ENCODE peak calls at places on chromosomes 12 and 14, in six cellular contexts. N, C, M, Y, G and W are unnamed samples.

GRCh38 chr12:121123488-121123887 is 9.2 kb upstream of the P2RX7 start:
- DNase-seq in N (no peak), C (no peak), M (no peak), Y (no peak), G (no peak), W (no peak)

GRCh38 chr12:20490213-20490612 is 121.9 kb downstream of the PDE3A start:
- DNase-seq in N (no peak), C (peak; percentile 29), M (no peak), Y (peak; percentile 53), G (no peak), W (no peak)

GRCh38 chr12:28497889-28498411 is 307.7 kb downstream of the CCDC91 start:
- DNase-seq in N (no peak), C (peak; percentile 5), M (peak; percentile 26), Y (peak; percentile 4), G (no peak), W (no peak)

GRCh38 chr12:95955549-95956159 is 12.5 kb downstream of the AMDHD1 start:
- DNase-seq in N (no peak), C (no peak), M (no peak), Y (no peak), G (no peak), W (no peak)

GRCh38 chr12:39804479-39805241 is 185.1 kb upstream of the ABCD2 start:
- DNase-seq in N (no peak), C (no peak), M (no peak), Y (no peak), G (no peak), W (no peak)

GRCh38 chr12:18250313-18250916 is 10.9 kb upstream of the PIK3C2G start:
- DNase-seq in N (peak; percentile 79), C (peak; percentile 66), M (peak; percentile 69), Y (peak; percentile 66), G (no peak), W (peak; percentile 44)

GRCh38 chr12:14514946-14515345 is 52.7 kb downstream of the PLBD1 start:
- DNase-seq in N (no peak), C (no peak), M (no peak), Y (no peak), G (no peak), W (no peak)

GRCh38 chr12:123150804-123151678 is at the start of gene PITPNM2:
- DNase-seq in N (peak; percentile 84), C (peak; percentile 25), M (peak; percentile 52), Y (peak; percentile 57), G (peak; percentile 58), W (no peak)

GRCh38 chr14:100815478-100816285 is 10.2 kb upstream of the MEG3 start:
- DNase-seq in N (no peak), C (no peak), M (no peak), Y (no peak), G (no peak), W (no peak)

GRCh38 chr12:1332327-1332726 is 262.1 kb downstream of the FBXL14 start:
- DNase-seq in N (no peak), C (no peak), M (no peak), Y (no peak), G (peak; percentile 40), W (no peak)

GRCh38 chr12:62732861-62733427 is 202.0 kb downstream of the PPM1H start:
- DNase-seq in N (peak; percentile 61), C (peak; percentile 50), M (no peak), Y (peak; percentile 92), G (no peak), W (peak; percentile 37)

GRCh38 chr12:54217774-54218221 is 29.0 kb upstream of the SMUG1 start:
- DNase-seq in N (no peak), C (no peak), M (peak; percentile 39), Y (no peak), G (no peak), W (no peak)

GRCh38 chr12:15978431-15978950 is 67.4 kb downstream of the DERA start:
- DNase-seq in N (no peak), C (peak; percentile 50), M (no peak), Y (no peak), G (no peak), W (no peak)

GRCh38 chr14:87628129-87628528 is 364.9 kb downstream of the GALC start:
- DNase-seq in N (peak; percentile 29), C (no peak), M (no peak), Y (no peak), G (peak; percentile 44), W (no peak)

GRCh38 chr12:43289412-43289811 is 262.6 kb downstream of the ADAMTS20 start:
- DNase-seq in N (no peak), C (peak; percentile 12), M (no peak), Y (no peak), G (no peak), W (peak; percentile 30)

GRCh38 chr12:34291001-34291400 is 268.7 kb downstream of the ALG10 start:
- DNase-seq in N (no peak), C (no peak), M (no peak), Y (no peak), G (no peak), W (no peak)

GRCh38 chr12:68675098-68675842 is 11.5 kb upstream of the NUP107 start:
- DNase-seq in N (peak; percentile 28), C (peak; percentile 20), M (no peak), Y (no peak), G (no peak), W (no peak)

GRCh38 chr12:120544691-120545090 is 10.5 kb downstream of the RNF10 start:
- DNase-seq in N (no peak), C (no peak), M (no peak), Y (no peak), G (no peak), W (no peak)

GRCh38 chr14:100669468-100669867 is 57.2 kb upstream of the DLK1 start:
- DNase-seq in N (no peak), C (no peak), M (no peak), Y (no peak), G (no peak), W (no peak)

GRCh38 chr12:5015711-5016492 is 27.8 kb upstream of the KCNA5 start:
- DNase-seq in N (no peak), C (no peak), M (no peak), Y (no peak), G (no peak), W (no peak)

GRCh38 chr14:76901171-76902055 is 75.2 kb downstream of the LRRC74A start:
- DNase-seq in N (no peak), C (peak; percentile 68), M (no peak), Y (no peak), G (no peak), W (no peak)

GRCh38 chr12:12007001-12007712 is 63.6 kb upstream of the BCL2L14 start:
- DNase-seq in N (peak; percentile 42), C (peak; percentile 22), M (no peak), Y (no peak), G (no peak), W (no peak)

GRCh38 chr12:27709932-27710591 is 570 bp upstream of the MRPS35 start:
- DNase-seq in N (peak; percentile 65), C (peak; percentile 29), M (peak; percentile 12), Y (peak; percentile 68), G (peak; percentile 26), W (no peak)

GRCh38 chr14:30002859-30003258 is 75.2 kb upstream of the PRKD1 start:
- DNase-seq in N (no peak), C (no peak), M (no peak), Y (no peak), G (no peak), W (no peak)

GRCh38 chr12:6330192-6330591 is 11.7 kb downstream of the TNFRSF1A start:
- DNase-seq in N (no peak), C (no peak), M (no peak), Y (no peak), G (no peak), W (no peak)

GRCh38 chr14:51613436-51613835 is 38.3 kb upstream of the FRMD6 start:
- DNase-seq in N (no peak), C (no peak), M (no peak), Y (no peak), G (no peak), W (no peak)

GRCh38 chr12:5487076-5487475 is 55.2 kb downstream of the NTF3 start:
- DNase-seq in N (no peak), C (no peak), M (no peak), Y (no peak), G (no peak), W (no peak)

GRCh38 chr12:52216107-52216506 is 16.9 kb upstream of the KRT7 start:
- DNase-seq in N (peak; percentile 22), C (no peak), M (no peak), Y (no peak), G (no peak), W (no peak)

GRCh38 chr12:52212701-52213540 is 20.1 kb upstream of the KRT7 start:
- DNase-seq in N (no peak), C (no peak), M (no peak), Y (no peak), G (no peak), W (no peak)

GRCh38 chr12:52215587-52216031 is 17.4 kb upstream of the KRT7 start:
- DNase-seq in N (peak; percentile 13), C (no peak), M (no peak), Y (peak; percentile 93), G (no peak), W (no peak)

GRCh38 chr12:52213541-52214420 is 19.3 kb upstream of the KRT7 start:
- DNase-seq in N (peak; percentile 83), C (peak; percentile 76), M (peak; percentile 57), Y (peak; percentile 91), G (peak; percentile 84), W (peak; percentile 56)

GRCh38 chr12:52214421-52214802 is 18.6 kb upstream of the KRT7 start:
- DNase-seq in N (peak; percentile 36), C (no peak), M (no peak), Y (no peak), G (no peak), W (no peak)
- TF ChIP-seq CTCF in N (peak; percentile 63), C (peak; percentile 28), M (no peak), Y (no peak), G (no peak), W (peak; percentile 40)

GRCh38 chr12:84607170-84607569 is 305.4 kb downstream of the SLC6A15 start:
- DNase-seq in N (no peak), C (no peak), M (no peak), Y (no peak), G (no peak), W (no peak)
- TF ChIP-seq CTCF in N (no peak), C (no peak), M (no peak), Y (no peak), G (no peak), W (no peak)

DNA sequence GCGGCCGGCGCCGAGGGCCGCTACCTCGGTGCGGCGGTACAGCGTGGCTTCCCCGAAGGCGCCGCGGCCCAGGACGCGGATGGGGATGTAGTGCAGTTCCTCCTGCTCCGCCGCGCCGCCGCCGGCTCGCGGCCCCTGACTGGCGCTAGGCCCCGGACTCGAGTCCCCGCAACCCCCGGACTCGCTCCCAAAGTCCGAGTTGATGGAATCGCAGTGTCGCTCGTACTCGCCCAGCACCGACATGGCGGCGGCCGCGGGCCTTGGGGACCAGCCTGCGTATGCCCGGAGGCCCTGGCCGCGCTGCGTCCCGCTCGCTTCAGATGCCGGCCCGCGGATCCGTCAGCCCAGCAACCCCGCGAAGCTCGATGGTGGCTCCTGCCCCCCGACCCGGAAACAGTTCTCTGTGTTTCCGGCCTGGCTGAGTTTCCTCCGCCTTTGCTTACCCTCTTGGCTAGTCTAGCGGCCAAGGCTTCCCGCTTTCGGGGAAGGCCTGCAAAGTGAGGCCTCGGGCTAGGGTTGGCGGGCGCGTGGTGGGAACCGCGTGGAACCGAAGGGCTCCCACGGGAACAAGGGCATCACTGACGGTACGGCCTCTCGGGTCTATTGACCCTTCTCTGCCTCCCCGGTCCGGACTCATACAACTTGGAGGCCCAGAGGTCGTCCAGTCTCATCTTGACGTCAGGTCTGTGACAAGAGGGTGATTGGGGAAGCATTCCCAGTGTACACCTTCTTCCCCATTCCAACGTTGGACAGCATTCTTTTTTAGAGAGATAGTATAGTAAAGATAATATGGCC is at the start of gene NEK9:
- DNase-seq in N (peak; percentile 93), C (peak; percentile 82), M (peak; percentile 71), Y (peak; percentile 91), G (peak; percentile 87), W (no peak)
- TF ChIP-seq CTCF in N (no peak), C (no peak), M (no peak), Y (no peak), G (no peak), W (no peak)

GRCh38 chr14:69363055-69363454 is 35.0 kb downstream of the ERH start:
- DNase-seq in N (no peak), C (peak; percentile 14), M (no peak), Y (peak; percentile 14), G (no peak), W (peak; percentile 29)
- TF ChIP-seq CTCF in N (no peak), C (peak; percentile 66), M (no peak), Y (no peak), G (no peak), W (peak; percentile 85)